ENCODE peak calls at places on chromosomes 7 and 10, in four cellular contexts. G is AG04450, P is astrocyte of the spinal cord, M is heart left ventricle. A is an unnamed sample.

GRCh38 chr10:102220612-102221011 is 5.5 kb upstream of the ELOVL3 start:
- DNase-seq in M (no peak), G (no peak), P (no peak), A (no peak)

GRCh38 chr7:137231167-137231566 is 112.4 kb downstream of the PTN start:
- DNase-seq in P (no peak), M (no peak), G (no peak), A (no peak)

GRCh38 chr7:99193527-99194214 is 14.2 kb downstream of the KPNA7 start:
- DNase-seq in M (no peak), G (no peak), P (peak), A (peak)

GRCh38 chr7:157820796-157821195 is 484.0 kb downstream of the DNAJB6 start:
- DNase-seq in P (no peak), M (peak), G (no peak), A (no peak)

GRCh38 chr10:32156031-32156495 is 99.8 kb upstream of the KIF5B start:
- DNase-seq in M (no peak), G (no peak), P (no peak), A (no peak)

GRCh38 chr7:115125750-115126149 is 203.9 kb downstream of the MDFIC start:
- DNase-seq in G (no peak), M (no peak), P (no peak), A (no peak)

GRCh38 chr10:133554600-133554999 is 10.8 kb downstream of the SYCE1 start:
- DNase-seq in G (no peak), P (no peak), M (no peak), A (no peak)

GRCh38 chr7:110397927-110398660 is 692.8 kb upstream of the LRRN3 start:
- DNase-seq in M (no peak), G (no peak), P (no peak), A (no peak)

GRCh38 chr10:119028900-119029612 is 458 bp upstream of the NANOS1 start:
- DNase-seq in G (peak), P (peak), M (peak), A (no peak)

GRCh38 chr10:96488161-96488935 is 25.4 kb downstream of the TLL2 start:
- DNase-seq in G (no peak), M (no peak), P (peak), A (no peak)

GRCh38 chr10:30719832-30720231 is 90.3 kb upstream of the LYZL2 start:
- DNase-seq in M (no peak), G (no peak), P (no peak), A (no peak)

GRCh38 chr7:158475679-158476052 is 112.0 kb downstream of the PTPRN2 start:
- DNase-seq in G (no peak), M (no peak), P (no peak), A (no peak)

GRCh38 chr7:117717341-117717740 is 155.9 kb downstream of the CTTNBP2 start:
- DNase-seq in M (no peak), P (no peak), G (no peak), A (no peak)

GRCh38 chr10:35532141-35532540 is 73.0 kb upstream of the GJD4 start:
- DNase-seq in P (no peak), M (no peak), G (no peak), A (no peak)

GRCh38 chr7:74272305-74273038 is 16.7 kb upstream of the CLIP2 start:
- DNase-seq in G (peak), P (peak), M (peak), A (peak)

DNA sequence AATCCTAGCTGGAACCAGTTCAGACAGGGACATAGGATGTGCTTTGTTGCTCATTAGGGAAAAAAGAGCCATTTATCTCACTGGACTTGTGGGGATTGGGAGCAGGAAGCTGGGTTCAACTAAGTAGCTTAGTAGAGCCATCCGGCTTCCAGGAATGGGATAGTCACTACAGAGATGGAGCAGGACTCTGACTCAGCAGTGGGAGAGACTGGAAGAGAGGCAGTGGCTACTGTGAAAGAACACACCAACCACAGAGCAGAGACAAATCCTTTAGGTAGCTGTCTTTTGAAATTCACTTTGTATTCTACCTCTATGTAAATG is 100.6 kb upstream of the DKK1 start:
- DNase-seq in P (peak), G (no peak), M (no peak), A (no peak)
- TF ChIP-seq CTCF in P (no peak), G (no peak), M (peak), A (no peak)

DNA sequence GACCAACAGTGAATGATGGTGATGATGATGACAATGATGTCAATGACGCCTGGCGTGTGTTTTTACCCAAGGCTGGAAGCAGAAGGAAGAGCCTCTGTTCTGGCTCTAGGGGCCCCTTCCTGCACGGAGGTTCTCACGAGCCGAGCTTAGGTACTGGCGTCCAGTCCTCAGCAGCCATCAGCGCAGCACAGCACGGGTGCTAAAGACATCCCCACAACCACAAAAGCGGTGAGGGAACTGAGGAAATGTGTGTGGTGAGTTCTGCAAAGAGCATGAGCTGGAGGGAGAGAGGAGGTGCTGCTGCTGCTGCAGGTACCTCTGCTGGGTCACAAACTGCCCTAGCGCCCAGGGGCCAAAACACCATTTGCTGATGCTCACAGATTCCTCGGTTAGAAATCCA is 81.6 kb downstream of the SFMBT2 start:
- DNase-seq in M (no peak), G (no peak), P (no peak), A (no peak)
- TF ChIP-seq CTCF in M (no peak), G (no peak), P (no peak), A (no peak)

DNA sequence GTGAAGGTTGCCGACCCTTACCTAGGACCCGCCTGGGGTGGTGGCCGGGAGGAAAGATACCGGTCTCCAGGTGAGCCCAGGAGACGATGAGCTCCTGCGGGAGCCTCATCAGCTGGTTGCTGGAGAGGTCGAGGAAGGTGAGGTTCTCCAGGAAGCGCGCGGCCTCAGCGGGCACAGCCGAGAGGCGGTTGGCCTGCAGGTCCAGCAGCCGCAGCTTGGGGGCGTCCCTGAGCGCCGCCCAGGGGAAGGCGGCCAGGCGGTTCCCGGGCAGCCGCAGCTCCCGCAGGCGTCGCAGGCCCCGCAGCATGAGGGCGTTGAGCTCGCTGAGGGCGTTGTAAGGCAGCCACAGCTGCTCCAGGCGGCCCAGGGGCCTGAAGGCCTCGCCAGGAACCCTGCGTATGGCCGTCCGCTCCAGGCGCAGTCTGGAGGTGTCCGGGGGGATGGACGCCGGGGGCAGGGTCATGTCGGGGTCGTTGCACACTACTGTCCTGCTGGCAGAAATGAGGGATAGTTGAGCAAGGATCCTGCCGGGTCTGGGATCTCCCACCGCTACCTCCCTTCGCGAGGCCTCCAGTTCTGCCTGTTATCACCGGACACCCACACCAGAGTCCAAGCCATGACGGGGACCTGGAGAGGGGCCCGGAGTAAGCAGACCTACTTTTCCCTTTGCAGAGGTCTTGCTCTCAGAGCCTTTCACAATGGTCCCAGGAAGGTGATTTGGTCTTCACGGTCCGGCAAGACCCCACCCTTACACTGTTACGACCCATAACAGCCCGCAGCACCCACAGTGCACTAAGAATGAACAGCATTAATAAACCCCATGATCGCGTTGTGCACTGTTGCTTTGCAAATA is 3.9 kb downstream of the LRIT1 start:
- DNase-seq in G (no peak), M (no peak), P (no peak), A (no peak)
- TF ChIP-seq CTCF in G (no peak), M (peak), P (no peak), A (no peak)

GRCh38 chr10:88437411-88437810 is 145.7 kb downstream of the RNLS start:
- DNase-seq in P (no peak), G (no peak), M (no peak), A (no peak)
- TF ChIP-seq CTCF in P (no peak), G (no peak), M (no peak), A (no peak)

GRCh38 chr7:125316451-125316850 is 386.8 kb upstream of the POT1 start:
- DNase-seq in P (no peak), M (no peak), G (no peak), A (no peak)
- TF ChIP-seq CTCF in P (no peak), M (peak), G (no peak), A (no peak)